ENCODE peak calls at places on chromosomes 5 and 9, in seven cellular contexts. B is H9, W is mesendoderm, G is IMR-90, F is neuronal stem cell, M is H1, H is trophoblast cell. R is an unnamed sample.

GRCh38 chr5:177447066-177447610 is 524 bp downstream of the PRR7 start:
- DNase-seq in B (peak; percentile 76), W (peak; percentile 76), G (peak; percentile 25), F (peak; percentile 82), M (peak; percentile 82), H (no peak), R (peak; percentile 57)

GRCh38 chr5:113488645-113489184 is 462 bp upstream of the MCC start:
- DNase-seq in B (no peak), W (no peak), G (peak; percentile 4), F (no peak), M (no peak), H (no peak), R (no peak)

GRCh38 chr9:136133959-136134484 is 15.3 kb upstream of the TMEM250 start:
- DNase-seq in B (no peak), W (no peak), G (no peak), F (no peak), M (no peak), H (no peak), R (no peak)

GRCh38 chr9:70043285-70043684 is 363 bp upstream of the MAMDC2 start:
- DNase-seq in B (peak; percentile 60), W (peak; percentile 75), G (no peak), F (peak; percentile 79), M (no peak), H (no peak), R (no peak)

GRCh38 chr9:134325813-134326753 is at the start of gene RXRA:
- DNase-seq in B (peak; percentile 64), W (peak; percentile 82), G (peak; percentile 80), F (peak; percentile 81), M (peak; percentile 66), H (peak; percentile 63), R (peak; percentile 86)

GRCh38 chr5:83370957-83371356 is 100.6 kb upstream of the VCAN start:
- DNase-seq in B (no peak), W (no peak), G (no peak), F (peak; percentile 67), M (no peak), H (no peak), R (no peak)

GRCh38 chr5:100311811-100312210 is 223.4 kb upstream of the FAM174A start:
- DNase-seq in B (no peak), W (no peak), G (no peak), F (no peak), M (no peak), H (no peak), R (no peak)

GRCh38 chr9:107744873-107745272 is 255.3 kb upstream of the KLF4 start:
- DNase-seq in B (no peak), W (no peak), G (no peak), F (no peak), M (no peak), H (no peak), R (no peak)

GRCh38 chr9:77514886-77515711 is 133.0 kb downstream of the GNA14 start:
- DNase-seq in B (no peak), W (no peak), G (no peak), F (no peak), M (no peak), H (no peak), R (peak; percentile 78)

GRCh38 chr9:127796225-127796813 is 6.4 kb upstream of the FPGS start:
- DNase-seq in B (no peak), W (no peak), G (peak; percentile 38), F (no peak), M (no peak), H (no peak), R (peak; percentile 55)

GRCh38 chr5:74412064-74412463 is 228.5 kb downstream of the ENC1 start:
- DNase-seq in B (peak; percentile 42), W (peak; percentile 89), G (no peak), F (peak; percentile 37), M (no peak), H (peak; percentile 50), R (no peak)

GRCh38 chr9:100602302-100602930 is 24.5 kb downstream of the CAVIN4 start:
- DNase-seq in B (peak; percentile 60), W (peak; percentile 93), G (peak; percentile 54), F (peak; percentile 59), M (no peak), H (peak; percentile 76), R (peak; percentile 60)

GRCh38 chr5:127042593-127042992 is 12.2 kb upstream of the MARCHF3 start:
- DNase-seq in B (no peak), W (peak; percentile 11), G (peak; percentile 49), F (no peak), M (no peak), H (no peak), R (no peak)

GRCh38 chr9:76365028-76365427 is 29.2 kb downstream of the RFK start:
- DNase-seq in B (no peak), W (peak; percentile 87), G (peak; percentile 38), F (peak; percentile 17), M (no peak), H (peak; percentile 40), R (no peak)

GRCh38 chr5:101271416-101271815 is 368.3 kb upstream of the ST8SIA4 start:
- DNase-seq in B (no peak), W (no peak), G (no peak), F (no peak), M (no peak), H (no peak), R (no peak)

GRCh38 chr5:74816875-74817274 is 49.3 kb downstream of the FAM169A start:
- DNase-seq in B (no peak), W (peak; percentile 79), G (no peak), F (no peak), M (no peak), H (no peak), R (no peak)

GRCh38 chr9:134891016-134891589 is 10.5 kb downstream of the FCN2 start:
- DNase-seq in B (no peak), W (no peak), G (no peak), F (no peak), M (peak; percentile 28), H (no peak), R (no peak)

GRCh38 chr5:151903243-151903653 is 21.4 kb downstream of the GLRA1 start:
- DNase-seq in B (peak; percentile 70), W (peak; percentile 67), G (no peak), F (peak; percentile 62), M (no peak), H (no peak), R (no peak)

GRCh38 chr5:169195601-169196000 is 105.3 kb downstream of the SLIT3 start:
- DNase-seq in B (no peak), W (no peak), G (no peak), F (no peak), M (no peak), H (no peak), R (no peak)

GRCh38 chr9:131238402-131239021 is 37.8 kb downstream of the FAM78A start:
- DNase-seq in B (no peak), W (peak; percentile 42), G (peak; percentile 56), F (peak; percentile 21), M (no peak), H (no peak), R (peak; percentile 53)
- H3K4ac ChIP-seq in B (no peak overlapping the region), W (no peak overlapping the region), G (peak overlapping the region; percentile 61), F (no peak overlapping the region), M (no peak overlapping the region), H (no peak overlapping the region), R (peak overlapping the region; percentile 2)

DNA sequence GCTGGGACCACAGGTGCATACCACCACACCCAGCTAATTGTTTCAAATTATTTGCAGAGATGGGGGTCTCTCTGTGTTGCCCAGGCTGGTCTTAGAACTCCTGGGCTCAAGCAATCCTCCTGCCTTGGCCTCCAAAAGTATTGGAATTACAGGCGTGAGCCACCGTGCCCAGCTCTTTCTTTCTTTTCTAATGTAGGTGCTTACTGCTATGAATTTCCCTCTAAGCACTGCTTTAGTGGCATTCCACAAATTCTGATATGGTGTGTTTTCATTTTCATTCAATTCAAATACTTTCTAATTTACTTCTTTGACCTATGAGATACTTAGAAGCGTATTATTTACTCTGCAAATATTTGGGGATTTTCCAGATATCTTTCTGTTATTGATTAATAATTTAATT is 14.9 kb downstream of the HMGXB3 start:
- DNase-seq in B (no peak), W (no peak), G (no peak), F (no peak), M (no peak), H (no peak), R (no peak)
- H3K4ac ChIP-seq in B (no peak overlapping the region), W (no peak overlapping the region), G (no peak overlapping the region), F (no peak overlapping the region), M (no peak overlapping the region), H (no peak overlapping the region), R (no peak overlapping the region)

DNA sequence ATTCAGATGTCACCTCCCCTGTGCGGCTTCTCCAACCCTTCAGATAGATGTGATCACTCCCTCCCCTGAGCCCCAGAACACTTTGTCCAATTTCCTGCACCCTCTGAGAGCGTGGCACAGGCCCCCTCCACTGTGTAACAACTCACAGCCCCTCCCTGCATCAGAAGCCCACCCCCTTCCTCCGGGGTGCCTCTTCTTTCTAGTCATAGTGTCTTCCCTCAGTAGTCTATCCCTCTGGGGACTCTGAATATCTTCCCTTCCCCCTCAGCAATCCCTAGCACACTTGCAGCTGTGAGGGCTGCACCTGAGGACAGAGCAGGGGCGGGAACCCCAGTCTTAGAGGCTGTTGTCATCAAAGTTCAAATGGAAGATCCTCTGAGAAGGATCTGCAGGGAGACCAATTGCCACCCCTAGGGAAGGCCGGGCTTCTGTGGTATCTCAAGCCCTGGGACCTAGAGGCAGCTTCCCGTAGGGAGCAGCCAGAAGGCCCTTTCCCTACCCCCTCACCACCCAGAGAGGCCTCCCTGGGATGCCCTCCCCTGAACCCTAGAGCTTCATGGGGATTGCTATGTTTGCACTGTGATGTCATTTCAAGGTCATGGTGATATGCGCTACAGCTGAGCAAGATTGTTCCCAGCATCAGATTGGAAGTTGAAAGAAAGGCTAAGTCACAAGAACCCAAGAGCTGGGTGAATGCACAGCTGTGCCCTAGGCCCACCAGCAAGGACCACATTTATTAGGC is 70.7 kb downstream of the THBS4 start:
- DNase-seq in B (no peak), W (no peak), G (no peak), F (no peak), M (no peak), H (no peak), R (no peak)
- H3K4ac ChIP-seq in B (no peak overlapping the region), W (no peak overlapping the region), G (no peak overlapping the region), F (no peak overlapping the region), M (no peak overlapping the region), H (no peak overlapping the region), R (no peak overlapping the region)

DNA sequence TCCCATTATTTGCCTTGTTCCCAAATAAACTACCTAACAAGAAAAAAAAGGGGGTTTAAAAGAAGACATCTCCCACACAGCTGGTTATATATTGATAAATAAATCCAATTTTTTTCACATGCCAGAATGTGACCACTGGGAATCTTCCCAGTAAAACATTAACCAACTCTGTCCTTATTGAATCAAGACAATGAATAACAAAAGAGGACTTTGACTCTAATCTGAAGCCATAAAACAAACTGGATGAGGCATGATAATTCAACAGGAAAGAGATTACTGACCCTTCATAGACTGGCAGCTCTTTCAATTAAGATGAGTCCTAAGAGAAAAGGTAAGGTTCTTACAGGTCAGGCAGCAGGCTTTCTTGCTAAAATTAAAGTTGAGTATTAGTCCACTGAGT is 165.8 kb upstream of the CDH6 start:
- DNase-seq in B (no peak), W (no peak), G (no peak), F (no peak), M (no peak), H (no peak), R (no peak)
- H3K4ac ChIP-seq in B (no peak overlapping the region), W (no peak overlapping the region), G (no peak overlapping the region), F (no peak overlapping the region), M (no peak overlapping the region), H (no peak overlapping the region), R (no peak overlapping the region)

R was measured in mesenchymal stem cell.